ENCODE peak calls at places on chromosome 20, in seven cellular contexts. T, S, L, E, Q, I and J are unnamed samples.

GRCh38 chr20:36784900-36785299 is 11.3 kb upstream of the DSN1 start:
- DNase-seq in T (no peak), S (no peak), L (no peak), E (peak), Q (no peak), I (no peak), J (no peak)

GRCh38 chr20:20666359-20666758 is 46.1 kb downstream of the RALGAPA2 start:
- DNase-seq in T (no peak), S (no peak), L (no peak), E (no peak), Q (no peak), I (no peak), J (no peak)

GRCh38 chr20:59743767-59744485 is 139.6 kb downstream of the PHACTR3 start:
- DNase-seq in T (no peak), S (no peak), L (no peak), E (no peak), Q (no peak), I (no peak), J (no peak)

GRCh38 chr20:36542019-36542488 is 735 bp downstream of the MYL9 start:
- DNase-seq in T (peak), S (peak), L (no peak), E (peak), Q (peak), I (no peak), J (peak)

GRCh38 chr20:11520596-11520995 is 397.1 kb upstream of the BTBD3 start:
- DNase-seq in T (no peak), S (no peak), L (no peak), E (no peak), Q (no peak), I (no peak), J (no peak)

GRCh38 chr20:50561379-50562078 is 51.3 kb downstream of the PTPN1 start:
- DNase-seq in T (peak), S (peak), L (peak), E (peak), Q (no peak), I (no peak), J (no peak)

GRCh38 chr20:22575087-22575721 is 9.2 kb downstream of the FOXA2 start:
- DNase-seq in T (peak), S (no peak), L (no peak), E (no peak), Q (no peak), I (no peak), J (no peak)

GRCh38 chr20:58106143-58106750 is 122.2 kb downstream of the ANKRD60 start:
- DNase-seq in T (peak), S (no peak), L (no peak), E (no peak), Q (no peak), I (no peak), J (no peak)

GRCh38 chr20:50172347-50173013 is 18.1 kb upstream of the CEBPB start:
- DNase-seq in T (peak), S (peak), L (no peak), E (peak), Q (peak), I (no peak), J (peak)

GRCh38 chr20:63424613-63425012 is 47.8 kb downstream of the KCNQ2 start:
- DNase-seq in T (no peak), S (no peak), L (no peak), E (no peak), Q (no peak), I (no peak), J (peak)

GRCh38 chr20:42082611-42083010 is 464.4 kb upstream of the CHD6 start:
- DNase-seq in T (peak), S (peak), L (no peak), E (no peak), Q (no peak), I (no peak), J (no peak)

GRCh38 chr20:58650181-58650775 is 805 bp upstream of the STX16 start:
- DNase-seq in T (no peak), S (no peak), L (no peak), E (peak), Q (peak), I (peak), J (no peak)

GRCh38 chr20:19786311-19786710 is 28.3 kb downstream of the RIN2 start:
- DNase-seq in T (peak), S (peak), L (no peak), E (peak), Q (no peak), I (no peak), J (peak)

GRCh38 chr20:35093245-35093884 is 758 bp upstream of the TRPC4AP start:
- DNase-seq in T (peak), S (peak), L (no peak), E (peak), Q (no peak), I (no peak), J (no peak)

GRCh38 chr20:58891686-58892125 is 39.2 kb downstream of the GNAS start:
- DNase-seq in T (peak), S (no peak), L (no peak), E (no peak), Q (no peak), I (peak), J (no peak)

GRCh38 chr20:45097485-45098095 is 3.3 kb downstream of the KCNS1 start:
- DNase-seq in T (no peak), S (no peak), L (no peak), E (no peak), Q (no peak), I (peak), J (no peak)

GRCh38 chr20:829531-829930 is 4.0 kb upstream of the FAM110A start:
- DNase-seq in T (peak), S (no peak), L (no peak), E (no peak), Q (no peak), I (no peak), J (no peak)

GRCh38 chr20:16952965-16953364 is 204.8 kb downstream of the OTOR start:
- DNase-seq in T (no peak), S (no peak), L (no peak), E (no peak), Q (no peak), I (no peak), J (no peak)

GRCh38 chr20:63537525-63538203 is 488 bp upstream of the PTK6 start:
- DNase-seq in T (peak), S (peak), L (peak), E (peak), Q (peak), I (peak), J (peak)

GRCh38 chr20:61031101-61031830 is 220.8 kb upstream of the CDH4 start:
- DNase-seq in T (no peak), S (no peak), L (no peak), E (no peak), Q (no peak), I (no peak), J (no peak)

GRCh38 chr20:60851826-60852704 is 400.0 kb upstream of the CDH4 start:
- DNase-seq in T (no peak), S (no peak), L (no peak), E (no peak), Q (peak), I (no peak), J (no peak)

GRCh38 chr20:45345104-45345936 is 2.9 kb downstream of the SDC4 start:
- DNase-seq in T (no peak), S (no peak), L (no peak), E (no peak), Q (no peak), I (no peak), J (peak)

GRCh38 chr20:36193937-36194712 is 39.6 kb downstream of the EPB41L1 start:
- DNase-seq in T (no peak), S (no peak), L (no peak), E (no peak), Q (no peak), I (no peak), J (peak)

GRCh38 chr20:17014217-17014616 is 212.6 kb upstream of the PCSK2 start:
- DNase-seq in T (no peak), S (no peak), L (no peak), E (no peak), Q (no peak), I (no peak), J (no peak)

GRCh38 chr20:48897298-48898044 is 24.0 kb upstream of the ARFGEF2 start:
- DNase-seq in T (peak), S (peak), L (no peak), E (peak), Q (no peak), I (no peak), J (no peak)

GRCh38 chr20:58342104-58342945 is 32.8 kb downstream of the RAB22A start:
- DNase-seq in T (peak), S (peak), L (no peak), E (peak), Q (no peak), I (no peak), J (no peak)

GRCh38 chr20:63084563-63084927 is 77.8 kb upstream of the BHLHE23 start:
- DNase-seq in T (no peak), S (no peak), L (no peak), E (no peak), Q (no peak), I (no peak), J (peak)